ENCODE peak calls at places on chromosomes 5 and 9, in five cellular contexts. I, J, W, E and Y are unnamed samples.

GRCh38 chr5:139543423-139543991 is 17.6 kb upstream of the UBE2D2 start:
- DNase-seq in I (no peak), J (no peak), W (peak), E (no peak), Y (peak)

GRCh38 chr5:172939045-172939444 is 20.2 kb upstream of the RPL26L1 start:
- DNase-seq in I (no peak), J (no peak), W (no peak), E (peak), Y (peak)

GRCh38 chr5:59582746-59583145 is 310.8 kb downstream of the PDE4D start:
- DNase-seq in I (no peak), J (no peak), W (no peak), E (no peak), Y (no peak)

GRCh38 chr5:30401479-30402058 is 791.9 kb upstream of the CDH6 start:
- DNase-seq in I (no peak), J (no peak), W (peak), E (peak), Y (peak)

GRCh38 chr5:125134216-125135081 is 388.0 kb upstream of the ZNF608 start:
- DNase-seq in I (no peak), J (no peak), W (no peak), E (no peak), Y (no peak)

GRCh38 chr5:125056641-125057345 is 310.4 kb upstream of the ZNF608 start:
- DNase-seq in I (no peak), J (no peak), W (no peak), E (no peak), Y (no peak)

GRCh38 chr5:172410160-172410559 is 44.2 kb downstream of the SH3PXD2B start:
- DNase-seq in I (no peak), J (peak), W (no peak), E (no peak), Y (no peak)

GRCh38 chr5:110703481-110703880 is 23.0 kb downstream of the TMEM232 start:
- DNase-seq in I (no peak), J (no peak), W (no peak), E (no peak), Y (no peak)

GRCh38 chr9:104905153-104905901 is 22.6 kb downstream of the ABCA1 start:
- DNase-seq in I (no peak), J (no peak), W (no peak), E (no peak), Y (no peak)

GRCh38 chr5:31911291-31912265 is 262.5 kb downstream of the GOLPH3 start:
- DNase-seq in I (no peak), J (no peak), W (no peak), E (no peak), Y (no peak)

GRCh38 chr9:138061631-138062030 is 184.0 kb downstream of the CACNA1B start:
- DNase-seq in I (no peak), J (no peak), W (no peak), E (no peak), Y (no peak)

GRCh38 chr5:43469671-43470396 is 13.8 kb downstream of the TMEM267 start:
- DNase-seq in I (no peak), J (no peak), W (no peak), E (no peak), Y (no peak)

GRCh38 chr5:65820373-65820772 is 98.4 kb downstream of the NLN start:
- DNase-seq in I (no peak), J (no peak), W (no peak), E (no peak), Y (no peak)

GRCh38 chr5:154573011-154573410 is 95.0 kb upstream of the HAND1 start:
- DNase-seq in I (no peak), J (no peak), W (no peak), E (no peak), Y (no peak)

GRCh38 chr9:35726876-35727438 is 5.0 kb downstream of the TLN1 start:
- DNase-seq in I (no peak), J (no peak), W (no peak), E (peak), Y (no peak)

GRCh38 chr5:200985-201384 is 9.7 kb downstream of the LRRC14B start:
- DNase-seq in I (no peak), J (no peak), W (no peak), E (no peak), Y (no peak)

GRCh38 chr9:135067091-135067710 is 20.3 kb upstream of the OLFM1 start:
- DNase-seq in I (no peak), J (no peak), W (no peak), E (no peak), Y (no peak)

GRCh38 chr9:121984726-121985402 is 108.2 kb downstream of the TTLL11 start:
- DNase-seq in I (no peak), J (no peak), W (no peak), E (no peak), Y (no peak)

GRCh38 chr9:86637515-86637914 is 283.3 kb upstream of the TUT7 start:
- DNase-seq in I (peak), J (no peak), W (peak), E (no peak), Y (peak)

GRCh38 chr9:133580971-133581370 is 28.2 kb downstream of the FAM163B start:
- DNase-seq in I (no peak), J (no peak), W (no peak), E (no peak), Y (no peak)

GRCh38 chr5:135012033-135012588 is 21.9 kb downstream of the PITX1 start:
- DNase-seq in I (no peak), J (no peak), W (peak), E (no peak), Y (no peak)
- TF ChIP-seq JUND in I (no peak), J (no peak), W (no peak), E (no peak), Y (no peak)

DNA sequence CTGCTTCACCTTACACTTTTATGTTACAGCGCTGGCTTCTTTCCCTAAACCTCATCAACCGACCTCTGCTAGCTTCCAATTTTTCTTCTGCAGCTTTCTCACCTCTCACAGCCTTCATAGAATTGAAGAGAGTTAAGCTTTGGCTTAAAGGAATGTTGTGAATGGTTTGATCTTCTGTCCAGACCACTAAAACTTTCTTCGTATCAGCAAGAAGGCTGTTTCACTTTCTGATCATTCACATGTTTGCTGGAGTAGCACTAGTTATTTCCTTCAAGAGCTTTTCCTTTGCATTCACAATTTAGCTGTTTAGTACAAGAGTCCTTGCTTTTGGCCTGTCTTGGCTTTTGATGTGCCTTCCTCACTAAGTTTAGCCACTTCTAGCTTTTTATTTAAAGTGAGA is 49.5 kb downstream of the NR3C1 start:
- DNase-seq in I (no peak), J (no peak), W (no peak), E (no peak), Y (no peak)
- H3K9ac ChIP-seq in I (no peak), J (no peak), W (no peak), E (no peak), Y (no peak)

GRCh38 chr5:151773979-151774378 is 2.2 kb downstream of the G3BP1 start:
- DNase-seq in I (no peak), J (no peak), W (no peak), E (no peak), Y (no peak)

GRCh38 chr5:151772868-151773561 is 1.3 kb downstream of the G3BP1 start:
- DNase-seq in I (no peak), J (no peak), W (no peak), E (no peak), Y (no peak)

GRCh38 chr5:151770383-151771258 is 1.1 kb upstream of the G3BP1 start:
- DNase-seq in I (peak), J (no peak), W (peak), E (no peak), Y (peak)

GRCh38 chr5:151771259-151772028 is at the start of gene G3BP1:
- DNase-seq in I (peak), J (peak), W (peak), E (peak), Y (peak)

GRCh38 chr5:151772029-151772867 is 494 bp downstream of the G3BP1 start:
- DNase-seq in I (no peak), J (no peak), W (peak), E (peak), Y (peak)
- TF ChIP-seq JUND in I (no peak), J (no peak), W (no peak), E (no peak), Y (no peak)

GRCh38 chr9:76873821-76874220 is 32.1 kb downstream of the PRUNE2 start:
- DNase-seq in I (no peak), J (no peak), W (no peak), E (no peak), Y (no peak)

GRCh38 chr9:76877961-76878360 is 28.0 kb downstream of the PRUNE2 start:
- DNase-seq in I (no peak), J (no peak), W (no peak), E (no peak), Y (no peak)

GRCh38 chr9:76878933-76879332 is 27.0 kb downstream of the PRUNE2 start:
- DNase-seq in I (no peak), J (no peak), W (no peak), E (no peak), Y (no peak)

GRCh38 chr9:76873056-76873792 is 32.7 kb downstream of the PRUNE2 start:
- DNase-seq in I (no peak), J (no peak), W (no peak), E (no peak), Y (no peak)

DNA sequence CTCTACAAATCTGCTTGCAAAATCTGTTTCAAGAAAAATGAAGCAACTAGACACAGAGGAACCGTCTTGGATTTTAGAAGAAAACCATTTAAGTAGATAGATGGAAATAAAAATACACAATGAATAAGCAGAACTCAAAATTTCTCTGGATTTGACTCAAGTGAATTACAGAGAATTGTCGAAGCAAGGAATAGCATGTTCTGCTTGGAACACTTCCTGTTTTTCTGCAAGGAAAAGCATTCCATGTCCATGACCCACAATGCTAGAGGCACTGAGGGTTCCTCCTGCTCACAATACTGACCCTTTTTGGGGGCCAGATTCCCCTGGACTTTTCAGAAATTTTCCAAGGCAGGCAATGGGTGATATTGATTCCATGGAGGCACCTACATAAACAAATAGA is 29.8 kb downstream of the PRUNE2 start:
- DNase-seq in I (no peak), J (no peak), W (no peak), E (no peak), Y (no peak)
- H3K9ac ChIP-seq in I (no peak), J (no peak), W (no peak), E (no peak), Y (no peak)

DNA sequence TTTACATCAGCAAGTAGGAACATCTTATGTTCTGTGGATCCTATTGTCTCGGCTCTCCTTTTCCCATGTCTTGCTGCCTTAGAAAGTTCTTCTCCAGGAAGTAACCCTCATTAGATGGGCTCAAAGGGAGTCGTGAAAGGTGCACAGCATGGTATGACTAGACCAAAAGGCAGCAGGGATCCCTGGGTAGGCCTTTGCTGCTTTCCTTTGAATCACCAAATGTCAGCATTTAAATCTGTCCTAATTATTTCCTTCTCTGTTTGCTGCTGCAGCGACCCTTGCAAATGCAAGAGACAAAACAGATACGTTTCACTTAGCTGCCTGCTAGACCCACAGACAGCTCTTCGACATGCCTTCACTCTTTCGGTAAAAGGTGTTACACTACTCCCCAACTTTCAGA is 218.4 kb downstream of the ACTL7B start:
- DNase-seq in I (no peak), J (no peak), W (no peak), E (no peak), Y (no peak)
- TF ChIP-seq JUND in I (no peak), J (no peak), W (no peak), E (no peak), Y (no peak)

DNA sequence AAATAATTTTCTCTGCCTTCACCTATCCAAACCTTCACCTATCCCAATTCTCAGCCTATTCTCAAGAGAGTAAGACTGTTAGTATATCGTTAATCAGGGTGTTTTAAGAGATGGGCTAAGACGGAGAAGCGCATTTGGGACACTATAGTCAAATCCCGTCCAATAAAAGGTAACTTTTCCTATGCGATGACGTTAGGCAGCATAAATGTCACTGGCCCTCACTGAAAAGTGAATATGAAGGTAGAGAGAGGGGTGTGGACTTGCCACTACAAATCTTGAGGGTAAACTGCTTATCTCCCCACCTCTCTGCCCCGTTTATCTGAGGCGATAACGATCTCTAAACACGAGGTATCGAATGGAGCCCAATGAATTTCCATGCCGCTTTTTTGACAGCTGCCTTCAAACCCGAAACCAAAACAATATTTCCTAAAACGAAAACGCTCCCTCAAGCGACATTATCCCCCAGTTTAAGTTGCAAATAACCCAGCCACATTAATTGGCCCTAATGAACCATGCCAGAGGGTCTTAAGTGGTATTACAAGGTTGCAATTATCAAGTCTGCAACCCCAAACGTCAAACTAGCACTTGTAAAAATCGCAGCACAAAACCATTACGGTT is 1.5 kb downstream of the NR3C1 start:
- DNase-seq in I (no peak), J (no peak), W (no peak), E (peak), Y (no peak)
- H3K9ac ChIP-seq in I (no peak), J (peak), W (peak), E (peak), Y (peak)

GRCh38 chr9:97527626-97528528 is 26.4 kb downstream of the TMOD1 start:
- DNase-seq in I (no peak), J (peak), W (no peak), E (no peak), Y (no peak)

GRCh38 chr9:97528529-97529230 is 27.2 kb downstream of the TMOD1 start:
- DNase-seq in I (peak), J (no peak), W (no peak), E (no peak), Y (no peak)

GRCh38 chr9:97531750-97532383 is 30.4 kb downstream of the TMOD1 start:
- DNase-seq in I (no peak), J (no peak), W (no peak), E (no peak), Y (no peak)

GRCh38 chr9:97526895-97527575 is 25.6 kb downstream of the TMOD1 start:
- DNase-seq in I (no peak), J (no peak), W (no peak), E (no peak), Y (no peak)

DNA sequence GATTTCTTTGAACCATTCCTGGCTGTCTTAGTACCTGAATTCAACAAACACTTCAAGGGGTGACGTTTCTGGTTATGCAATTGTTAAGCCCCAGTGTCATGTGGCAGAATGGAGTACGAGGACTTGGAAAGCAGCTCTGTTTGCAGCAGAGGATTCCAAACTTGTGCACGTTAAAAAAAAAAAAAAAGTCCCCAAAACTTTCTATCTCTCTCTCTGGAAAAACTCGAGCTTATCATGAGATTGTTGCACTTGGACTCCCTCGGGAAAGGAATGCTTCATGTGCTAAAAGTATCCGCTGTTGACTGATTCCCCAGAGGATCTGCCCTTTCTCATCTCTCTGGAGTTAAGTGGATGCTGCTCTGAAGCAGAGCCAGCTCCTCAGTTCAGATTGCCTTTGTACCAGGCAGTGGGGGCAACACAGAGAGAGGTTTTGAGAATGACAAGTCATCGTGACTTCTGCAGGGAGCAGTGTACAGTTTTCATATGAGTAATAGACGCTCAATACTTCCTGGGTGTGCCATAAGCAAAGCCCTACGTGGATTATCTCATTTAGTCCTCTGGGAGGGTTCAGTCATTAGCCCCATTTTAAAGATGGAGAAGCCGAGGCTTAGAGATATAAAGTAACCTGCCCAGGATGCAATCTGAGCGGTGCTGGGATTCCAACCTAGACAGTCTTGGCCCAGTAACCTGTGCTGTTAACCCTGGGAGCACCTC is 28.1 kb downstream of the TMOD1 start:
- DNase-seq in I (no peak), J (peak), W (no peak), E (no peak), Y (no peak)
- TF ChIP-seq JUND in I (no peak), J (no peak), W (no peak), E (no peak), Y (no peak)

GRCh38 chr5:157516016-157516415 is 56.0 kb downstream of the NIPAL4 start:
- DNase-seq in I (no peak), J (no peak), W (no peak), E (no peak), Y (no peak)
- H3K9ac ChIP-seq in I (no peak), J (no peak), W (peak), E (no peak), Y (no peak)

DNA sequence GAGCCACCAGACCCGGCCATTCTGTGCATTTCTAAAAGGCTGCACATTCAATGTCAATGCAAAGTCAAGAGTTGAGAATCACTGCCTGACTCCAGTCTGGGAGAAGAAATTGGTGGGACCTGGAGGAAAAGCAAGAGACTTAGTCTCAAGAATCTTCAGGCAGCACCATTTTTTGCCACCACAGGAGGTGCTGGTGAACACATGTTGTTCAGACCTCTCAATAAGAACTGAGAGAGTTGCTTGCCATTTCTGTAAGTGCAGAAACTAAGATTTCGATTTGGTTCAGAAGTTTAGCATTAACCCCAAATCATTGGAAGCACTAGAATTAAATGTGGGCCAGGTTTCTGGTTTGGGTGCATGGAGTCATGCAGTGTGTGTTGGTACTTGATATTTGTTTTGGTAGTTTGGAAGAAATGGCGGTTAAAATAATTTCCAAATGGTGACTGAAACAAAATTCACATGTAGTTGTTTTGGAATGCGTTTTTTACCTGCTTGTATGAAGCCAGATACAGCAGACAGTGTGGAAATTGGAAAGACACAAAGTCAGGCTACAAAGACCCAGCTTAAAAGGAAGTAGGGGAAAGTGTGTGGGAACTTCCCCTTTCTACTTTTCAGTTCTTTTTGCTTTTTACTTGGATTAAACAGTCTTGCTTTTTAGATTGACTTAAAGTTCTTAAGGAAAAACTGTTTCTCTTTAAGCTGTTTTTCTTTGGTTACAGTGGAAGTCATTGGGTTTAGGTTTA is 20.4 kb downstream of the PDE8B start:
- DNase-seq in I (no peak), J (no peak), W (no peak), E (no peak), Y (peak)
- TF ChIP-seq JUND in I (no peak), J (no peak), W (no peak), E (no peak), Y (no peak)

GRCh38 chr5:1505506-1506241 is 18.1 kb downstream of the LPCAT1 start:
- DNase-seq in I (no peak), J (no peak), W (no peak), E (no peak), Y (no peak)
- H3K9ac ChIP-seq in I (no peak), J (no peak), W (no peak), E (no peak), Y (no peak)